ENCODE peak calls at places on chromosomes 4 and X, in seven cellular contexts. J is pancreas; G is CD4-positive, CD25-positive, alpha-beta regulatory T cell; U is iPS DF 6.9; Y is lung; N is K562; P is tibial artery. W is an unnamed sample.

GRCh38 chrX:70525733-70526132 is 81.1 kb downstream of the DLG3 start:
- DNase-seq in J (peak; percentile 88), G (no peak), U (no peak), Y (peak; percentile 77), N (no peak), P (no peak), W (no peak)

GRCh38 chr4:118941799-118942198 is 53.1 kb downstream of the SYNPO2 start:
- DNase-seq in J (no peak), G (no peak), U (no peak), Y (no peak), N (no peak), P (no peak), W (no peak)

GRCh38 chr4:102076622-102077021 is 268.7 kb downstream of the SLC39A8 start:
- DNase-seq in J (no peak), G (no peak), U (no peak), Y (no peak), N (no peak), P (no peak), W (no peak)

GRCh38 chrX:133668225-133668931 is 253.1 kb upstream of the GPC4 start:
- DNase-seq in J (no peak), G (no peak), U (no peak), Y (no peak), N (no peak), P (no peak), W (no peak)

GRCh38 chr4:139108567-139109128 is 68.4 kb downstream of the ELF2 start:
- DNase-seq in J (no peak), G (no peak), U (no peak), Y (no peak), N (no peak), P (no peak), W (no peak)

GRCh38 chrX:135516376-135516775 is 4.1 kb upstream of the INTS6L start:
- DNase-seq in J (no peak), G (no peak), U (no peak), Y (no peak), N (peak; percentile 35), P (no peak), W (no peak)

GRCh38 chr4:76036855-76037254 is 985 bp upstream of the CXCL11 start:
- DNase-seq in J (no peak), G (no peak), U (no peak), Y (no peak), N (no peak), P (no peak), W (no peak)

GRCh38 chrX:112688242-112688641 is 8.5 kb upstream of the LHFPL1 start:
- DNase-seq in J (no peak), G (no peak), U (no peak), Y (no peak), N (no peak), P (no peak), W (no peak)

GRCh38 chrX:23008431-23009099 is 8.8 kb downstream of the DDX53 start:
- DNase-seq in J (no peak), G (no peak), U (no peak), Y (no peak), N (no peak), P (no peak), W (no peak)

GRCh38 chrX:29867971-29868370 is 347.4 kb upstream of the MAGEB2 start:
- DNase-seq in J (no peak), G (no peak), U (no peak), Y (no peak), N (no peak), P (no peak), W (no peak)

GRCh38 chr4:75555294-75556164 is at the start of gene ODAPH:
- DNase-seq in J (no peak), G (no peak), U (no peak), Y (no peak), N (peak; percentile 16), P (no peak), W (no peak)

GRCh38 chr4:123556526-123556925 is 159.9 kb downstream of the SPRY1 start:
- DNase-seq in J (no peak), G (no peak), U (no peak), Y (no peak), N (no peak), P (no peak), W (no peak)

GRCh38 chrX:71998836-71999509 is 88.3 kb downstream of the NHSL2 start:
- DNase-seq in J (no peak), G (peak; percentile 39), U (no peak), Y (no peak), N (peak; percentile 45), P (no peak), W (no peak)

GRCh38 chr4:110475881-110476818 is at the start of gene ENPEP:
- DNase-seq in J (peak; percentile 58), G (no peak), U (no peak), Y (no peak), N (no peak), P (no peak), W (no peak)

GRCh38 chr4:15855804-15856475 is 77.8 kb downstream of the CD38 start:
- DNase-seq in J (no peak), G (no peak), U (no peak), Y (no peak), N (no peak), P (peak; percentile 91), W (no peak)

GRCh38 chrX:126165721-126166401 is at the start of gene DCAF12L2:
- DNase-seq in J (peak; percentile 54), G (no peak), U (no peak), Y (no peak), N (no peak), P (no peak), W (no peak)

GRCh38 chr4:169246957-169247396 is 23.8 kb downstream of the SH3RF1 start:
- DNase-seq in J (no peak), G (no peak), U (no peak), Y (no peak), N (no peak), P (no peak), W (no peak)

GRCh38 chrX:87518504-87518903 is 902 bp downstream of the KLHL4 start:
- DNase-seq in J (no peak), G (no peak), U (no peak), Y (no peak), N (no peak), P (no peak), W (no peak)

GRCh38 chr4:102693266-102693850 is 67.4 kb downstream of the MANBA start:
- DNase-seq in J (no peak), G (no peak), U (no peak), Y (no peak), N (no peak), P (no peak), W (no peak)

GRCh38 chr4:33072340-33073089 is 2352.3 kb downstream of the PCDH7 start:
- DNase-seq in J (no peak), G (no peak), U (no peak), Y (no peak), N (no peak), P (no peak), W (no peak)

GRCh38 chr4:33073811-33074210 is 2353.6 kb downstream of the PCDH7 start:
- DNase-seq in J (no peak), G (no peak), U (no peak), Y (no peak), N (no peak), P (no peak), W (no peak)

GRCh38 chr4:33068539-33068938 is 2348.4 kb downstream of the PCDH7 start:
- DNase-seq in J (no peak), G (no peak), U (no peak), Y (no peak), N (no peak), P (no peak), W (no peak)

GRCh38 chr4:33067221-33067620 is 2347.1 kb downstream of the PCDH7 start:
- DNase-seq in J (no peak), G (no peak), U (no peak), Y (no peak), N (no peak), P (no peak), W (no peak)

DNA sequence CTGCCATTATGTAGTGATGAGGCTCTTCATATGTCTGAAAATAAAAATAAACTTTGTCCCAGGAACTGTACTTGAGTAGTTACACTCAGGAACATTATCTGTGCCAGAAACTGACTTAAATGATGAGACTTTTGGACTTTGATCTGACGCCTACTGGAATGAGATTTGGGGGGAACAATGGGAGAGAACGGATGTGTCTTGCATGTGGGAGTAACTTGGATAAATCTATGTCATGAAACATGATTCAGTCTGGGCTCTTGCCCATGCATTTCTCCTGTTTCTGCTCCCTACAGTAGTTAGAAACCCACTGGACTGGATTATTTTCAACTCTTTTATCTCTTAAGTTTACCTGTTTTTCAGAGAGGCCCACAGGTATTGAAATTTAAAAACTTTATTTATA is 2351.4 kb downstream of the PCDH7 start:
- DNase-seq in J (no peak), G (no peak), U (no peak), Y (no peak), N (no peak), P (no peak), W (no peak)
- H3K4me1 ChIP-seq in J (no peaks in the 10 kb centered on the region), G (no peaks in the 10 kb centered on the region), U (no peaks in the 10 kb centered on the region), Y (no peaks in the 10 kb centered on the region), N (no peaks in the 10 kb centered on the region), P (no peaks in the 10 kb centered on the region), W (no peaks in the 10 kb centered on the region)

GRCh38 chr4:3729188-3729884 is 36.8 kb upstream of the ADRA2C start:
- DNase-seq in J (no peak), G (no peak), U (no peak), Y (no peak), N (no peak), P (peak; percentile 86), W (no peak)
- H3K27me3 ChIP-seq in J (peaks cover 11% of the 10 kb centered on the region), G (no peaks in the 10 kb centered on the region), U (peaks cover 11% of the 10 kb centered on the region), Y (no peaks in the 10 kb centered on the region), N (peaks cover 79% of the 10 kb centered on the region), P (peaks cover 22% of the 10 kb centered on the region), W (no peaks in the 10 kb centered on the region)

DNA sequence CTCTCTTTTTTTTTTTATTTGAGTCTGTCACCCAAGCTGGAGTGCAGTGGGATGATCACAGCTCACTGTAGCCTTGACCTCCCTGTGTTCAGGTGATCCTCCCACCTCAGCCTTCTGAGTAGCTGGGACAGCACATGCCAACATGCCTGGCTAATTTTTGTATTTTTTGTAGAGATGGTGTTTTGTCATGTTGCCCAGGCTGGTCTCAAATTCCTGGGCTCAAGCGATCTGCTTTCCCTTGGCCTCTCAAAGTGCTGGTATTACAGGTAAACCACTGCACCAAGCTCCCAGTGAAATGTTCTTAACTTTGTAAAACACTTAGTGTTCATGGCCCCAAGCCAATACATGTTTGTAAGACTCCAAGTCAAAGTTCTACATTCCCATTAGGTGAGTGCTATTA is 316.1 kb downstream of the KCTD8 start:
- DNase-seq in J (no peak), G (no peak), U (no peak), Y (no peak), N (no peak), P (no peak), W (no peak)
- H3K27ac ChIP-seq in J (no peak overlapping the region), G (no peak overlapping the region), U (no peak overlapping the region), Y (no peak overlapping the region), N (no peak overlapping the region), P (no peak overlapping the region), W (no peak overlapping the region)

GRCh38 chr4:8199594-8200301 is 658 bp downstream of the SH3TC1 start:
- DNase-seq in J (peak; percentile 75), G (peak; percentile 22), U (no peak), Y (no peak), N (no peak), P (no peak), W (peak; percentile 25)
- H3K4me1 ChIP-seq in J (peaks cover 17% of the 10 kb centered on the region), G (peaks cover 49% of the 10 kb centered on the region), U (no peaks in the 10 kb centered on the region), Y (no peaks in the 10 kb centered on the region), N (peaks cover 16% of the 10 kb centered on the region), P (no peaks in the 10 kb centered on the region), W (peaks cover 22% of the 10 kb centered on the region)